ENCODE peak calls at places on chromosomes 5 and 9, in four cellular contexts. Y is DMS79 treated with DMSO at 0.1 percent for 48 hours; S is activated CD4-positive, alpha-beta T cell treated with anti-CD3 and anti-CD28 coated beads, Interleukin-2, amount 50 U/mL, for 4 hours; J is stimulated activated CD4-positive, alpha-beta T cell treated with anti-CD3 and anti-CD28 coated beads, TNF-alpha, amount 100 ng/mL, for 24 hours. N is an unnamed sample.

GRCh38 chr5:96084874-96085545 is 123.4 kb upstream of the ELL2 start:
- DNase-seq in Y (no peak), S (no peak), J (no peak), N (no peak)

GRCh38 chr9:121610638-121610953 is 40.8 kb upstream of the DAB2IP start:
- DNase-seq in Y (no peak), S (no peak), J (no peak), N (no peak)

GRCh38 chr9:631596-631995 is 209.9 kb upstream of the DMRT1 start:
- DNase-seq in Y (no peak), S (no peak), J (no peak), N (no peak)

GRCh38 chr5:104198156-104198555 is 635.6 kb upstream of the NUDT12 start:
- DNase-seq in Y (no peak), S (no peak), J (no peak), N (no peak)

GRCh38 chr9:13841801-13842462 is 472.0 kb downstream of the NFIB start:
- DNase-seq in Y (peak), S (no peak), J (no peak), N (peak)

GRCh38 chr5:10652151-10652550 is 88.3 kb downstream of the ANKRD33B start:
- DNase-seq in Y (no peak), S (no peak), J (no peak), N (no peak)

GRCh38 chr5:123180676-123181393 is 91.8 kb downstream of the PRDM6 start:
- DNase-seq in Y (no peak), S (no peak), J (no peak), N (no peak)

GRCh38 chr9:35605336-35606137 is 475 bp downstream of the TESK1 start:
- DNase-seq in Y (peak), S (peak), J (no peak), N (peak)

GRCh38 chr9:126386088-126386487 is 59.5 kb downstream of the MVB12B start:
- DNase-seq in Y (no peak), S (no peak), J (no peak), N (no peak)

GRCh38 chr9:103152473-103152872 is 157.3 kb downstream of the CYLC2 start:
- DNase-seq in Y (no peak), S (no peak), J (no peak), N (no peak)

GRCh38 chr5:143642791-143643190 is 169.2 kb upstream of the HMHB1 start:
- DNase-seq in Y (no peak), S (no peak), J (no peak), N (no peak)

GRCh38 chr5:96984506-96985192 is 48.8 kb downstream of the LNPEP start:
- DNase-seq in Y (no peak), S (no peak), J (no peak), N (no peak)

GRCh38 chr5:149912226-149912864 is 32.2 kb downstream of the PDE6A start:
- DNase-seq in Y (no peak), S (no peak), J (no peak), N (no peak)

GRCh38 chr9:69079186-69079585 is 43.6 kb downstream of the FXN start:
- DNase-seq in Y (no peak), S (no peak), J (no peak), N (no peak)

GRCh38 chr5:135130526-135131215 is 96.6 kb upstream of the PITX1 start:
- DNase-seq in Y (peak), S (no peak), J (no peak), N (no peak)

GRCh38 chr5:68279960-68280359 is 64.4 kb downstream of the PIK3R1 start:
- DNase-seq in Y (no peak), S (no peak), J (no peak), N (no peak)

GRCh38 chr9:86838883-86839497 is 108.3 kb downstream of the GAS1 start:
- DNase-seq in Y (no peak), S (no peak), J (no peak), N (no peak)